ENCODE peak calls at places on chromosomes 16 and 17, in nine cellular contexts. One of them, this sample, is unnamed.

GRCh38 chr16:51152691-51153261 is 1.7 kb upstream of the SALL1 start:
- DNase-seq in AG08395: peak
- DNase-seq in pulmonary artery endothelial cell: no peak
- DNase-seq in NCI-H1417: no peak
- DNase-seq in CD8-positive, alpha-beta T cell: no peak
- DNase-seq in posterior vena cava: no peak
- DNase-seq in cerebellar nuclear complex: no peak
- DNase-seq in HCEC 1CT: no peak
- DNase-seq in cardiac fibroblast: no peak
- DNase-seq in this sample: no peak

GRCh38 chr16:88308441-88309173 is 74.2 kb upstream of the ZNF469 start:
- DNase-seq in posterior vena cava: no peak
- DNase-seq in HCEC 1CT: no peak
- DNase-seq in AG08395: no peak
- DNase-seq in cardiac fibroblast: no peak
- DNase-seq in NCI-H1417: no peak
- DNase-seq in CD8-positive, alpha-beta T cell: no peak
- DNase-seq in cerebellar nuclear complex: no peak
- DNase-seq in pulmonary artery endothelial cell: no peak
- DNase-seq in this sample: no peak

GRCh38 chr17:33725675-33726271 is 432.7 kb upstream of the ASIC2 start:
- DNase-seq in cerebellar nuclear complex: no peak
- DNase-seq in AG08395: peak
- DNase-seq in posterior vena cava: peak
- DNase-seq in CD8-positive, alpha-beta T cell: no peak
- DNase-seq in HCEC 1CT: no peak
- DNase-seq in NCI-H1417: peak
- DNase-seq in cardiac fibroblast: peak
- DNase-seq in pulmonary artery endothelial cell: peak
- DNase-seq in this sample: no peak

GRCh38 chr17:28574536-28574935 is 2.2 kb downstream of the ALDOC start:
- DNase-seq in cerebellar nuclear complex: no peak
- DNase-seq in HCEC 1CT: no peak
- DNase-seq in NCI-H1417: no peak
- DNase-seq in pulmonary artery endothelial cell: no peak
- DNase-seq in AG08395: no peak
- DNase-seq in posterior vena cava: no peak
- DNase-seq in CD8-positive, alpha-beta T cell: no peak
- DNase-seq in cardiac fibroblast: no peak
- DNase-seq in this sample: peak

GRCh38 chr16:49661465-49662187 is 194.3 kb downstream of the ZNF423 start:
- DNase-seq in cardiac fibroblast: no peak
- DNase-seq in posterior vena cava: no peak
- DNase-seq in NCI-H1417: no peak
- DNase-seq in pulmonary artery endothelial cell: no peak
- DNase-seq in HCEC 1CT: no peak
- DNase-seq in AG08395: no peak
- DNase-seq in cerebellar nuclear complex: no peak
- DNase-seq in CD8-positive, alpha-beta T cell: no peak
- DNase-seq in this sample: no peak

GRCh38 chr17:34378664-34379101 is 15.7 kb upstream of the CCL1 start:
- DNase-seq in cardiac fibroblast: no peak
- DNase-seq in NCI-H1417: no peak
- DNase-seq in pulmonary artery endothelial cell: no peak
- DNase-seq in CD8-positive, alpha-beta T cell: no peak
- DNase-seq in posterior vena cava: no peak
- DNase-seq in AG08395: no peak
- DNase-seq in HCEC 1CT: no peak
- DNase-seq in cerebellar nuclear complex: no peak
- DNase-seq in this sample: no peak

GRCh38 chr16:12000032-12000431 is 23.5 kb downstream of the SNX29 start:
- DNase-seq in pulmonary artery endothelial cell: no peak
- DNase-seq in cardiac fibroblast: no peak
- DNase-seq in AG08395: no peak
- DNase-seq in cerebellar nuclear complex: no peak
- DNase-seq in NCI-H1417: peak
- DNase-seq in posterior vena cava: no peak
- DNase-seq in CD8-positive, alpha-beta T cell: no peak
- DNase-seq in HCEC 1CT: no peak
- DNase-seq in this sample: no peak

GRCh38 chr16:685967-686366 is 1.8 kb upstream of the JMJD8 start:
- DNase-seq in posterior vena cava: no peak
- DNase-seq in NCI-H1417: peak
- DNase-seq in cerebellar nuclear complex: no peak
- DNase-seq in cardiac fibroblast: peak
- DNase-seq in pulmonary artery endothelial cell: no peak
- DNase-seq in CD8-positive, alpha-beta T cell: no peak
- DNase-seq in AG08395: peak
- DNase-seq in HCEC 1CT: peak
- DNase-seq in this sample: no peak

GRCh38 chr17:79714746-79715145 is 16.0 kb upstream of the ENPP7 start:
- DNase-seq in posterior vena cava: no peak
- DNase-seq in pulmonary artery endothelial cell: no peak
- DNase-seq in HCEC 1CT: no peak
- DNase-seq in cardiac fibroblast: no peak
- DNase-seq in CD8-positive, alpha-beta T cell: no peak
- DNase-seq in AG08395: no peak
- DNase-seq in NCI-H1417: no peak
- DNase-seq in cerebellar nuclear complex: no peak
- DNase-seq in this sample: no peak

GRCh38 chr16:86150646-86151371 is 251.8 kb downstream of the IRF8 start:
- DNase-seq in HCEC 1CT: no peak
- DNase-seq in cerebellar nuclear complex: no peak
- DNase-seq in CD8-positive, alpha-beta T cell: no peak
- DNase-seq in posterior vena cava: no peak
- DNase-seq in cardiac fibroblast: no peak
- DNase-seq in pulmonary artery endothelial cell: no peak
- DNase-seq in NCI-H1417: no peak
- DNase-seq in AG08395: no peak
- DNase-seq in this sample: no peak